ENCODE peak calls at places on chromosome 17, in seven cellular contexts. H, J, P, I, F, O and V are unnamed samples.
A peak's percentile ranks its signal among the peaks of the same experiment; 100 is the strongest.

GRCh38 chr17:146983-147761 is 9.8 kb downstream of the SCGB1C2 start:
- DNase-seq in H (peak; percentile 61), J (no peak), P (no peak), I (no peak), F (no peak), O (no peak), V (no peak)

GRCh38 chr17:83174859-83175550 is 95.6 kb downstream of the METRNL start:
- DNase-seq in H (no peak), J (no peak), P (no peak), I (no peak), F (no peak), O (no peak), V (no peak)

GRCh38 chr17:7147772-7148171 is 31.4 kb downstream of the ASGR1 start:
- DNase-seq in H (no peak), J (no peak), P (no peak), I (no peak), F (no peak), O (peak; percentile 66), V (peak; percentile 29)

GRCh38 chr17:21463779-21464407 is 87.7 kb downstream of the KCNJ12 start:
- DNase-seq in H (no peak), J (no peak), P (no peak), I (no peak), F (no peak), O (no peak), V (no peak)

GRCh38 chr17:82236142-82236971 is 7.5 kb downstream of the SLC16A3 start:
- DNase-seq in H (peak; percentile 83), J (no peak), P (peak; percentile 68), I (peak; percentile 80), F (peak; percentile 64), O (peak; percentile 79), V (no peak)

GRCh38 chr17:4739122-4740024 is at the start of the genes CXCL16 and ZMYND15:
- DNase-seq in H (peak; percentile 78), J (no peak), P (no peak), I (peak; percentile 83), F (peak; percentile 55), O (peak; percentile 77), V (no peak)

GRCh38 chr17:75557852-75558665 is 29.5 kb upstream of the MYO15B start:
- DNase-seq in H (no peak), J (no peak), P (no peak), I (no peak), F (no peak), O (no peak), V (no peak)

GRCh38 chr17:80712610-80713009 is 168.0 kb downstream of the RPTOR start:
- DNase-seq in H (no peak), J (no peak), P (no peak), I (no peak), F (no peak), O (no peak), V (no peak)

GRCh38 chr17:45431531-45432404 is 902 bp downstream of the ARHGAP27 start:
- DNase-seq in H (no peak), J (no peak), P (no peak), I (peak; percentile 96), F (peak; percentile 61), O (peak; percentile 78), V (peak; percentile 57)

GRCh38 chr17:9252525-9252924 is 231.2 kb downstream of the NTN1 start:
- DNase-seq in H (no peak), J (no peak), P (no peak), I (no peak), F (no peak), O (no peak), V (no peak)

GRCh38 chr17:73420897-73421296 is 109.1 kb upstream of the CDC42EP4 start:
- DNase-seq in H (no peak), J (no peak), P (no peak), I (no peak), F (no peak), O (no peak), V (peak; percentile 72)

GRCh38 chr17:60396412-60396811 is 4.5 kb upstream of the USP32 start:
- DNase-seq in H (no peak), J (no peak), P (no peak), I (no peak), F (no peak), O (no peak), V (no peak)

GRCh38 chr17:57984226-57984890 is 3.7 kb downstream of the VEZF1 start:
- DNase-seq in H (no peak), J (no peak), P (no peak), I (no peak), F (no peak), O (no peak), V (no peak)

GRCh38 chr17:77200711-77201110 is 59.9 kb downstream of the SEC14L1 start:
- DNase-seq in H (peak; percentile 32), J (no peak), P (no peak), I (no peak), F (no peak), O (no peak), V (peak; percentile 20)
- H3K27ac ChIP-seq in H (no peak overlapping the region), J (no peak overlapping the region), P (no peak overlapping the region), I (no peak overlapping the region), F (no peak overlapping the region), O (no peak overlapping the region), V (peak overlapping the region; percentile 30)

GRCh38 chr17:41987642-41988041 is 21.0 kb downstream of the CNP start:
- DNase-seq in H (no peak), J (no peak), P (no peak), I (no peak), F (no peak), O (no peak), V (no peak)
- H3K27ac ChIP-seq in H (no peak overlapping the region), J (peak overlapping the region; percentile 20), P (no peak overlapping the region), I (no peak overlapping the region), F (no peak overlapping the region), O (no peak overlapping the region), V (no peak overlapping the region)

GRCh38 chr17:17200831-17201230 is 5.3 kb downstream of the PLD6 start:
- DNase-seq in H (no peak), J (no peak), P (no peak), I (peak; percentile 38), F (no peak), O (no peak), V (no peak)

GRCh38 chr17:17200311-17200710 is 5.8 kb downstream of the PLD6 start:
- DNase-seq in H (no peak), J (no peak), P (no peak), I (no peak), F (no peak), O (no peak), V (no peak)

GRCh38 chr17:17201271-17201670 is 4.9 kb downstream of the PLD6 start:
- DNase-seq in H (no peak), J (no peak), P (no peak), I (no peak), F (no peak), O (no peak), V (no peak)

GRCh38 chr17:17203173-17203730 is 2.9 kb downstream of the PLD6 start:
- DNase-seq in H (no peak), J (no peak), P (no peak), I (no peak), F (no peak), O (no peak), V (no peak)

DNA sequence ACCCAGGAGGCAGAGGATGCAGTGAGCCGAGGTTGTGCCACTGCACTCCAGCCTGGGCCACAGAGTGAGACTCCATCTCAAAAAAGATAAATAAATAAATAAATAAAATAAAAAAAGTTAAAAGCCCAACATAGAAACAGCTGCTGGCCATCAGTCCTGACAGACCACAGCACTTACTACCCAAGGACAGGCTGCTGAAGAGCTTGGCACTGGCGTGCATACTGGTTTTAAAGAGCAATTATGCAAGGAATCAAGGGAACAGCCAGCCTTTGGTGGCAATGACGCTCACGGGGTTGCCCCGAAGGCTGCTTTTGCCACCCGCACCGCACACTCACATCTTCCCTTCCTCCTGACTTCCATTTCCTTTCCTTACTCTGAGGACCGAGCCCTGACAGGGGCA is 4.2 kb downstream of the PLD6 start:
- DNase-seq in H (no peak), J (no peak), P (no peak), I (no peak), F (no peak), O (no peak), V (no peak)
- H3K27ac ChIP-seq in H (no peak overlapping the region), J (no peak overlapping the region), P (no peak overlapping the region), I (peak overlapping the region; percentile 78), F (no peak overlapping the region), O (no peak overlapping the region), V (no peak overlapping the region)

DNA sequence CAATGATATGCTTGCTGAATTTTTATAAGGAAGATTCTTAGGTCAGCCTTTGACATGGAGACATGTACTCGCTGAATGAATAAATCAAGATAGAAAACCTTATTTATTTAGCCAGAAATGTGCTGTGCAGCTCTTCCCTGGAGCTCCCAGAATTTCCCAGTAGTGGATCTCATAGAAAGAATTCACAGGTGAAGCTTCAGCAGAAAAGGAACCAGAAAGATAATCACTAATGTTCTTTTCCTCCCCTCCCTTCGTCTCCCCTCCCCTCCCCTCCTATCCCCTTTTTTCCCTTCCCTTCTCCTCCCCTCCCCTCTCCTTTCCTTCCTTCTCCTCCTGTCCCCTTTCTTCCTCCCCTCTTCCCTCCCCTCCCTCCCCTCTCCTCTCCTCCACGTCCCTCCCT is 158.2 kb downstream of the MAP2K6 start:
- DNase-seq in H (no peak), J (no peak), P (no peak), I (no peak), F (no peak), O (no peak), V (no peak)
- H3K27ac ChIP-seq in H (no peak overlapping the region), J (no peak overlapping the region), P (no peak overlapping the region), I (no peak overlapping the region), F (no peak overlapping the region), O (no peak overlapping the region), V (no peak overlapping the region)

DNA sequence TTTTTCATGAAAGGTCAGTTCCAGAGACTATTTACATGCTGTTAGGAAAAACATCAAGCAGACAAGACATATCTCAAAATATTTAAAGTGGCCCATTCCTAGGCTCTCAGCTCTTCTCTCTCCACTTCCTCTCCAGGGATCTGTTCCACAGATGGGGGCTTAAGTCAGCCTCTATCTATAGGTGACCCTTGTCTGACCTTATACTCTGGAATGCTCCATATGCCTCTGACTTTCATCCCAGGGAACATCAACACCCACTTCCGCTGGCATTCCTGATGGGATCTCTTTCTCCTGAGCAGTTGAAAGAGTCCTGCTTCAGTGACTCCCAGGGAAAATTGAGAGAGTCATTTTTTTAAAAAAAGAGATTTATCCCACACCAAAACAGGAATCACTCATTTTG is 11.5 kb upstream of the WIPI1 start:
- DNase-seq in H (no peak), J (no peak), P (no peak), I (no peak), F (no peak), O (no peak), V (no peak)
- H3K27ac ChIP-seq in H (no peak overlapping the region), J (no peak overlapping the region), P (no peak overlapping the region), I (no peak overlapping the region), F (no peak overlapping the region), O (no peak overlapping the region), V (no peak overlapping the region)

GRCh38 chr17:42547698-42548069 is 5.0 kb upstream of the HSD17B1 start:
- DNase-seq in H (no peak), J (no peak), P (no peak), I (no peak), F (no peak), O (no peak), V (no peak)
- H3K27ac ChIP-seq in H (no peak overlapping the region), J (no peak overlapping the region), P (no peak overlapping the region), I (no peak overlapping the region), F (no peak overlapping the region), O (no peak overlapping the region), V (no peak overlapping the region)

GRCh38 chr17:42110301-42111264 is 1.9 kb downstream of the DHX58 start:
- DNase-seq in H (no peak), J (no peak), P (no peak), I (no peak), F (no peak), O (no peak), V (no peak)
- H3K27ac ChIP-seq in H (no peak overlapping the region), J (no peak overlapping the region), P (no peak overlapping the region), I (peak overlapping the region; percentile 95), F (no peak overlapping the region), O (peak overlapping the region; percentile 21), V (no peak overlapping the region)